ENCODE peak calls at places on chromosome 17, in seven cellular contexts. F, R, N, S, M, C and U are unnamed samples.

GRCh38 chr17:63171428-63172205 is 205.6 kb downstream of the TANC2 start:
- DNase-seq in M (no peak), C (no peak), S (peak; percentile 16), N (no peak), R (no peak), F (no peak), U (no peak)

GRCh38 chr17:10368561-10368960 is 4.2 kb downstream of the MYH13 start:
- DNase-seq in N (no peak), S (no peak), F (no peak), R (no peak), M (no peak), C (no peak), U (no peak)

GRCh38 chr17:81512984-81513668 is 527 bp upstream of the ACTG1 start:
- DNase-seq in F (peak; percentile 64), R (no peak), C (no peak), M (peak; percentile 70), S (peak; percentile 48), N (peak; percentile 76), U (peak; percentile 65)

GRCh38 chr17:76577876-76578275 is 7.8 kb downstream of the ST6GALNAC2 start:
- DNase-seq in F (no peak), C (no peak), S (no peak), R (no peak), N (no peak), M (no peak), U (no peak)

GRCh38 chr17:47315451-47316266 is 8.1 kb upstream of the EFCAB13 start:
- DNase-seq in C (peak; percentile 85), S (peak; percentile 63), R (peak; percentile 60), F (peak; percentile 32), N (peak; percentile 49), M (peak; percentile 80), U (peak; percentile 46)

GRCh38 chr17:33901085-33901484 is 354.0 kb upstream of the CCL2 start:
- DNase-seq in R (no peak), N (no peak), S (no peak), F (no peak), M (no peak), C (no peak), U (no peak)

GRCh38 chr17:2368383-2368782 is 31.1 kb downstream of the SGSM2 start:
- DNase-seq in F (no peak), S (no peak), R (no peak), M (no peak), N (no peak), C (no peak), U (no peak)

GRCh38 chr17:81713004-81713555 is 996 bp downstream of the SLC25A10 start:
- DNase-seq in N (no peak), C (no peak), R (no peak), M (no peak), S (no peak), F (no peak), U (no peak)

GRCh38 chr17:17132746-17133145 is 73.4 kb downstream of the PLD6 start:
- DNase-seq in S (no peak), N (no peak), F (no peak), R (no peak), C (no peak), M (no peak), U (no peak)

GRCh38 chr17:17052462-17053221 is 10.4 kb downstream of the MPRIP start:
- DNase-seq in N (no peak), M (no peak), F (peak; percentile 8), R (no peak), C (no peak), S (no peak), U (no peak)

GRCh38 chr17:65560628-65561371 is 648 bp downstream of the AXIN2 start:
- DNase-seq in F (peak; percentile 85), R (peak; percentile 29), M (peak; percentile 88), N (peak; percentile 80), C (peak; percentile 76), S (peak; percentile 75), U (peak; percentile 36)

GRCh38 chr17:8791248-8791909 is 7.8 kb downstream of the MFSD6L start:
- DNase-seq in N (no peak), S (no peak), R (no peak), F (no peak), M (no peak), C (no peak), U (no peak)

GRCh38 chr17:76446449-76447231 is 6.3 kb downstream of the UBE2O start:
- DNase-seq in C (peak; percentile 80), S (peak; percentile 94), R (peak; percentile 73), M (peak; percentile 93), F (no peak), N (no peak), U (no peak)

GRCh38 chr17:1197379-1197778 is 17.6 kb upstream of the ABR start:
- DNase-seq in R (no peak), F (no peak), C (no peak), M (no peak), S (no peak), N (no peak), U (peak; percentile 44)

GRCh38 chr17:59506907-59507726 is 58.3 kb upstream of the DHX40 start:
- DNase-seq in C (peak; percentile 23), F (no peak), N (no peak), R (no peak), S (no peak), M (peak; percentile 9), U (no peak)

GRCh38 chr17:51869387-51869786 is 289.1 kb downstream of the CA10 start:
- DNase-seq in R (peak; percentile 13), F (no peak), M (peak; percentile 56), S (no peak), C (no peak), N (no peak), U (no peak)

GRCh38 chr17:19753049-19753444 is 4.9 kb upstream of the ALDH3A1 start:
- DNase-seq in C (peak; percentile 51), R (peak; percentile 98), M (peak; percentile 98), F (no peak), N (no peak), S (peak; percentile 95), U (no peak)

GRCh38 chr17:44222112-44222869 is 2.8 kb upstream of the UBTF start:
- DNase-seq in M (peak; percentile 85), F (peak; percentile 72), N (peak; percentile 47), S (peak; percentile 75), R (peak; percentile 58), C (peak; percentile 59), U (peak; percentile 45)

GRCh38 chr17:823501-823902 is 41.3 kb downstream of the MRM3 start:
- DNase-seq in R (no peak), F (no peak), N (no peak), M (no peak), S (no peak), C (no peak), U (no peak)

GRCh38 chr17:81811705-81812570 is 8.0 kb downstream of the GCGR start:
- DNase-seq in C (no peak), N (no peak), F (no peak), M (no peak), R (no peak), S (no peak), U (no peak)

GRCh38 chr17:75854111-75854748 is 905 bp downstream of the WBP2 start:
- DNase-seq in C (peak; percentile 60), F (no peak), S (peak; percentile 82), N (no peak), R (no peak), M (peak; percentile 85), U (no peak)

GRCh38 chr17:17090642-17091103 is 48.4 kb downstream of the MPRIP start:
- DNase-seq in M (no peak), F (peak; percentile 6), C (no peak), S (no peak), N (no peak), R (no peak), U (no peak)

GRCh38 chr17:82350182-82351030 is 8.6 kb upstream of the TEX19 start:
- DNase-seq in F (no peak), M (no peak), C (no peak), S (no peak), N (no peak), R (no peak), U (peak; percentile 71)

GRCh38 chr17:17001076-17001777 is 29.3 kb upstream of the TNFRSF13B start:
- DNase-seq in C (no peak), R (no peak), N (peak; percentile 6), F (no peak), S (no peak), M (no peak), U (no peak)

GRCh38 chr17:77728022-77728671 is 230.4 kb upstream of the TNRC6C start:
- DNase-seq in F (no peak), S (no peak), C (peak; percentile 6), N (no peak), M (no peak), R (no peak), U (no peak)

GRCh38 chr17:63588797-63589196 is 11.9 kb upstream of the TACO1 start:
- DNase-seq in S (no peak), R (no peak), F (no peak), M (no peak), N (no peak), C (no peak), U (no peak)

GRCh38 chr17:29051194-29051593 is 8.3 kb downstream of the PIPOX start:
- DNase-seq in R (no peak), F (no peak), N (no peak), C (no peak), M (no peak), S (no peak), U (no peak)

GRCh38 chr17:51259574-51260236 is at the start of gene MBTD1:
- DNase-seq in N (peak; percentile 98), R (peak; percentile 93), S (peak; percentile 86), C (peak; percentile 93), F (peak; percentile 96), M (peak; percentile 96), U (peak; percentile 97)

GRCh38 chr17:42844761-42845555 is 578 bp downstream of the AOC2 start:
- DNase-seq in N (no peak), C (no peak), M (no peak), F (no peak), S (no peak), R (no peak), U (no peak)

GRCh38 chr17:1506649-1507254 is 9.7 kb downstream of the INPP5K start:
- DNase-seq in R (no peak), M (no peak), C (no peak), F (no peak), S (no peak), N (no peak), U (no peak)

GRCh38 chr17:62626719-62627218 is 701 bp upstream of the MRC2 start:
- DNase-seq in S (peak; percentile 78), C (peak; percentile 71), F (peak; percentile 60), M (peak; percentile 54), R (peak; percentile 19), N (no peak), U (no peak)